ENCODE peak calls at places on chromosomes 3 and 15, in four cellular contexts. One of them, this sample, is unnamed.

GRCh38 chr3:180802837-180803236 is 109.6 kb upstream of the FXR1 start:
- DNase-seq in ELR: peak
- DNase-seq in stromal cell of bone marrow: peak
- DNase-seq in SK-N-SH: peak
- DNase-seq in this sample: peak

GRCh38 chr3:133943639-133944131 is 48.0 kb upstream of the RAB6B start:
- DNase-seq in ELR: peak
- DNase-seq in stromal cell of bone marrow: peak
- DNase-seq in SK-N-SH: no peak
- DNase-seq in this sample: peak

GRCh38 chr3:42688016-42688415 is 2.7 kb downstream of the KLHL40 start:
- DNase-seq in ELR: no peak
- DNase-seq in stromal cell of bone marrow: no peak
- DNase-seq in SK-N-SH: no peak
- DNase-seq in this sample: no peak

GRCh38 chr3:187983484-187984124 is 170.4 kb upstream of the LPP start:
- DNase-seq in ELR: no peak
- DNase-seq in stromal cell of bone marrow: no peak
- DNase-seq in SK-N-SH: no peak
- DNase-seq in this sample: no peak

GRCh38 chr3:31092748-31093607 is 198.5 kb upstream of the GADL1 start:
- DNase-seq in ELR: peak
- DNase-seq in stromal cell of bone marrow: no peak
- DNase-seq in SK-N-SH: no peak
- DNase-seq in this sample: no peak

GRCh38 chr15:38768970-38769369 is 204.4 kb upstream of the RASGRP1 start:
- DNase-seq in ELR: peak
- DNase-seq in stromal cell of bone marrow: peak
- DNase-seq in SK-N-SH: no peak
- DNase-seq in this sample: peak

GRCh38 chr3:197428117-197428761 is 127.5 kb downstream of the BDH1 start:
- DNase-seq in ELR: peak
- DNase-seq in stromal cell of bone marrow: no peak
- DNase-seq in SK-N-SH: peak
- DNase-seq in this sample: peak

GRCh38 chr3:44682182-44682896 is 30.1 kb upstream of the ZNF502 start:
- DNase-seq in ELR: peak
- DNase-seq in stromal cell of bone marrow: no peak
- DNase-seq in SK-N-SH: no peak
- DNase-seq in this sample: peak

GRCh38 chr15:81257435-81257834 is 60.8 kb downstream of the IL16 start:
- DNase-seq in ELR: no peak
- DNase-seq in stromal cell of bone marrow: no peak
- DNase-seq in SK-N-SH: no peak
- DNase-seq in this sample: no peak

GRCh38 chr3:37586280-37586679 is 275.4 kb upstream of the CTDSPL start:
- DNase-seq in ELR: no peak
- DNase-seq in stromal cell of bone marrow: no peak
- DNase-seq in SK-N-SH: no peak
- DNase-seq in this sample: no peak

GRCh38 chr3:23664459-23664858 is 141.3 kb upstream of the UBE2E1 start:
- DNase-seq in ELR: peak
- DNase-seq in stromal cell of bone marrow: no peak
- DNase-seq in SK-N-SH: no peak
- DNase-seq in this sample: peak

GRCh38 chr15:25058080-25058785 is 103.4 kb downstream of the SNRPN start:
- DNase-seq in ELR: no peak
- DNase-seq in stromal cell of bone marrow: no peak
- DNase-seq in SK-N-SH: no peak
- DNase-seq in this sample: no peak

GRCh38 chr15:64837502-64837901 is 4.2 kb upstream of the PLEKHO2 start:
- DNase-seq in ELR: no peak
- DNase-seq in stromal cell of bone marrow: no peak
- DNase-seq in SK-N-SH: no peak
- DNase-seq in this sample: no peak

GRCh38 chr15:51251591-51251990 is 86.8 kb downstream of the CYP19A1 start:
- DNase-seq in ELR: no peak
- DNase-seq in stromal cell of bone marrow: no peak
- DNase-seq in SK-N-SH: no peak
- DNase-seq in this sample: no peak

GRCh38 chr15:57708047-57708446 is 1.5 kb downstream of the POLR2M start:
- DNase-seq in ELR: peak
- DNase-seq in stromal cell of bone marrow: no peak
- DNase-seq in SK-N-SH: no peak
- DNase-seq in this sample: no peak

GRCh38 chr3:45759851-45760250 is 36.5 kb downstream of the SLC6A20 start:
- DNase-seq in ELR: no peak
- DNase-seq in stromal cell of bone marrow: no peak
- DNase-seq in SK-N-SH: no peak
- DNase-seq in this sample: no peak

GRCh38 chr3:25479727-25480010 is 51.6 kb downstream of the RARB start:
- DNase-seq in ELR: no peak
- DNase-seq in stromal cell of bone marrow: no peak
- DNase-seq in SK-N-SH: no peak
- DNase-seq in this sample: no peak

GRCh38 chr15:80876034-80876433 is 96.9 kb downstream of the CEMIP start:
- DNase-seq in ELR: no peak
- DNase-seq in stromal cell of bone marrow: no peak
- DNase-seq in SK-N-SH: no peak
- DNase-seq in this sample: no peak

GRCh38 chr15:73366766-73367623 is 1.8 kb downstream of the HCN4 start:
- DNase-seq in ELR: no peak
- DNase-seq in stromal cell of bone marrow: no peak
- DNase-seq in SK-N-SH: peak
- DNase-seq in this sample: no peak

GRCh38 chr15:85277847-85278246 is 102.6 kb upstream of the AKAP13 start:
- DNase-seq in ELR: no peak
- DNase-seq in stromal cell of bone marrow: no peak
- DNase-seq in SK-N-SH: no peak
- DNase-seq in this sample: no peak

GRCh38 chr15:52076889-52077781 is 35.4 kb downstream of the BCL2L10 start:
- DNase-seq in ELR: peak
- DNase-seq in stromal cell of bone marrow: peak
- DNase-seq in SK-N-SH: no peak
- DNase-seq in this sample: peak

GRCh38 chr3:157606392-157607197 is 103.4 kb upstream of the VEPH1 start:
- DNase-seq in ELR: peak
- DNase-seq in stromal cell of bone marrow: peak
- DNase-seq in SK-N-SH: peak
- DNase-seq in this sample: peak

GRCh38 chr3:17686613-17687012 is 55.8 kb downstream of the TBC1D5 start:
- DNase-seq in ELR: peak
- DNase-seq in stromal cell of bone marrow: peak
- DNase-seq in SK-N-SH: peak
- DNase-seq in this sample: peak

GRCh38 chr15:44788748-44789147 is 52.4 kb downstream of the TRIM69 start:
- DNase-seq in ELR: no peak
- DNase-seq in stromal cell of bone marrow: no peak
- DNase-seq in SK-N-SH: no peak
- DNase-seq in this sample: no peak

GRCh38 chr3:54719914-54720313 is 207.9 kb downstream of the LRTM1 start:
- DNase-seq in ELR: no peak
- DNase-seq in stromal cell of bone marrow: no peak
- DNase-seq in SK-N-SH: no peak
- DNase-seq in this sample: no peak

GRCh38 chr3:196546537-196546936 is 21.8 kb downstream of the WDR53 start:
- DNase-seq in ELR: no peak
- DNase-seq in stromal cell of bone marrow: no peak
- DNase-seq in SK-N-SH: no peak
- DNase-seq in this sample: no peak

GRCh38 chr15:63238796-63239195 is 38.6 kb upstream of the APH1B start:
- DNase-seq in ELR: peak
- DNase-seq in stromal cell of bone marrow: peak
- DNase-seq in SK-N-SH: no peak
- DNase-seq in this sample: peak

GRCh38 chr15:48530528-48530927 is 115.0 kb downstream of the FBN1 start:
- DNase-seq in ELR: no peak
- DNase-seq in stromal cell of bone marrow: no peak
- DNase-seq in SK-N-SH: peak
- DNase-seq in this sample: no peak

GRCh38 chr3:129313415-129313982 is 34.8 kb downstream of the HMCES start:
- DNase-seq in ELR: no peak
- DNase-seq in stromal cell of bone marrow: no peak
- DNase-seq in SK-N-SH: no peak
- DNase-seq in this sample: peak

GRCh38 chr15:75904241-75904631 is 558 bp downstream of the FBXO22 start:
- DNase-seq in ELR: peak
- DNase-seq in stromal cell of bone marrow: peak
- DNase-seq in SK-N-SH: peak
- DNase-seq in this sample: peak

GRCh38 chr15:33104276-33104675 is 90.2 kb downstream of the FMN1 start:
- DNase-seq in ELR: peak
- DNase-seq in stromal cell of bone marrow: peak
- DNase-seq in SK-N-SH: no peak
- DNase-seq in this sample: peak

GRCh38 chr3:182490601-182491485 is 302.5 kb upstream of the ATP11B start:
- DNase-seq in ELR: peak
- DNase-seq in stromal cell of bone marrow: no peak
- DNase-seq in SK-N-SH: peak
- DNase-seq in this sample: peak

This sample was measured in PC-3.